ENCODE peak calls at places on chromosomes 4 and X, in six cellular contexts. V, I, F, T, M and K are unnamed samples.
A peak's percentile ranks its signal among the peaks of the same experiment; 100 is the strongest.

GRCh38 chr4:155705664-155706063 is 39.0 kb downstream of the GUCY1A1 start:
- DNase-seq in V (no peak), I (no peak), F (no peak), T (no peak), M (no peak), K (no peak)

GRCh38 chr4:28435346-28435745 is 1574.7 kb downstream of the STIM2 start:
- DNase-seq in V (no peak), I (no peak), F (no peak), T (no peak), M (no peak), K (no peak)

GRCh38 chrX:9907645-9908387 is 59.3 kb upstream of the CLDN34 start:
- DNase-seq in V (no peak), I (no peak), F (no peak), T (peak; percentile 79), M (no peak), K (no peak)

GRCh38 chr4:176387571-176387970 is 67.8 kb downstream of the SPCS3 start:
- DNase-seq in V (no peak), I (no peak), F (no peak), T (no peak), M (no peak), K (no peak)

GRCh38 chr4:12729384-12729783 is 754.8 kb downstream of the RAB28 start:
- DNase-seq in V (peak; percentile 15), I (no peak), F (no peak), T (peak; percentile 41), M (no peak), K (no peak)

GRCh38 chrX:47900833-47901232 is 64.1 kb downstream of the ZNF81 start:
- DNase-seq in V (no peak), I (no peak), F (no peak), T (peak; percentile 70), M (no peak), K (no peak)

GRCh38 chr4:100948911-100949310 is 398.4 kb downstream of the PPP3CA start:
- DNase-seq in V (no peak), I (no peak), F (no peak), T (no peak), M (no peak), K (no peak)

GRCh38 chrX:7574325-7574724 is 268.6 kb upstream of the VCX start:
- DNase-seq in V (no peak), I (no peak), F (no peak), T (peak; percentile 42), M (no peak), K (no peak)

GRCh38 chrX:40570346-40571093 is 10.2 kb upstream of the ATP6AP2 start:
- DNase-seq in V (no peak), I (no peak), F (no peak), T (peak; percentile 73), M (no peak), K (no peak)